ENCODE peak calls at places on chromosomes 11 and 22, in nine cellular contexts. Z, W, U, Q, E, A, O, F and S are unnamed samples.

GRCh38 chr22:35258144-35258988 is 1.1 kb downstream of the HMGXB4 start:
- DNase-seq in U (no peak), W (no peak), F (peak), A (no peak), E (no peak), Z (no peak), O (peak), Q (no peak), S (no peak)

GRCh38 chr22:46908641-46909107 is 146.2 kb downstream of the TBC1D22A start:
- DNase-seq in O (no peak), E (no peak), F (no peak), U (no peak), Z (no peak), W (no peak), A (no peak), Q (no peak), S (no peak)

GRCh38 chr11:111414267-111414931 is 35.3 kb upstream of the POU2AF1 start:
- DNase-seq in O (no peak), E (no peak), F (no peak), A (no peak), Q (no peak), Z (no peak), W (no peak), U (no peak), S (no peak)

GRCh38 chr11:84722583-84723108 is 904.5 kb downstream of the DLG2 start:
- DNase-seq in F (no peak), O (no peak), A (no peak), E (no peak), Z (no peak), U (no peak), W (no peak), Q (no peak), S (no peak)

GRCh38 chr11:58446294-58446693 is 4.3 kb upstream of the OR5B12 start:
- DNase-seq in E (no peak), A (no peak), O (no peak), Q (no peak), U (no peak), F (no peak), W (no peak), Z (no peak), S (no peak)

GRCh38 chr11:92765965-92766371 is 203.5 kb upstream of the MTNR1B start:
- DNase-seq in Q (no peak), F (peak), U (no peak), E (peak), Z (no peak), W (peak), A (peak), O (peak), S (no peak)

GRCh38 chr11:65538232-65538914 is 13.5 kb downstream of the SCYL1 start:
- DNase-seq in U (no peak), F (no peak), A (peak), W (no peak), E (no peak), Z (no peak), O (no peak), Q (no peak), S (no peak)

GRCh38 chr11:48101958-48102357 is 114.7 kb upstream of the OR4B1 start:
- DNase-seq in O (no peak), W (no peak), Z (no peak), E (no peak), A (peak), F (no peak), Q (no peak), U (no peak), S (no peak)

GRCh38 chr11:58575377-58576020 is at the start of gene LPXN:
- DNase-seq in W (no peak), U (peak), A (no peak), Q (no peak), Z (peak), F (no peak), E (no peak), O (peak), S (no peak)

GRCh38 chr22:37211853-37212173 is 464 bp downstream of the SSTR3 start:
- DNase-seq in O (no peak), A (no peak), U (no peak), W (no peak), Z (no peak), Q (no peak), E (peak), F (no peak), S (no peak)

GRCh38 chr11:45606514-45607024 is 58.9 kb downstream of the CHST1 start:
- DNase-seq in U (no peak), A (no peak), Q (peak), O (no peak), W (no peak), E (no peak), Z (no peak), F (no peak), S (no peak)

GRCh38 chr22:20080445-20080775 is 369 bp downstream of the DGCR8 start:
- DNase-seq in U (peak), O (peak), Q (no peak), A (peak), F (peak), W (peak), Z (peak), E (peak), S (peak)

GRCh38 chr11:33735426-33736147 is 636 bp downstream of the CD59 start:
- DNase-seq in O (peak), Q (no peak), Z (peak), A (peak), U (peak), W (peak), F (no peak), E (peak), S (peak)

GRCh38 chr11:44893250-44894216 is 57.1 kb downstream of the TP53I11 start:
- DNase-seq in F (no peak), O (no peak), U (no peak), W (peak), E (no peak), A (no peak), Z (no peak), Q (no peak), S (no peak)

GRCh38 chr11:57407010-57407409 is 16.6 kb upstream of the PRG2 start:
- DNase-seq in F (no peak), E (no peak), W (no peak), Q (no peak), Z (no peak), A (no peak), U (no peak), O (no peak), S (no peak)

GRCh38 chr11:130325691-130326090 is 11.0 kb upstream of the ZBTB44 start:
- DNase-seq in A (no peak), E (no peak), U (no peak), O (no peak), W (no peak), Q (no peak), F (no peak), Z (no peak), S (no peak)

GRCh38 chr11:104352036-104352435 is 188.1 kb upstream of the PDGFD start:
- DNase-seq in W (no peak), Q (no peak), A (no peak), Z (no peak), E (no peak), U (no peak), O (no peak), F (no peak), S (no peak)

DNA sequence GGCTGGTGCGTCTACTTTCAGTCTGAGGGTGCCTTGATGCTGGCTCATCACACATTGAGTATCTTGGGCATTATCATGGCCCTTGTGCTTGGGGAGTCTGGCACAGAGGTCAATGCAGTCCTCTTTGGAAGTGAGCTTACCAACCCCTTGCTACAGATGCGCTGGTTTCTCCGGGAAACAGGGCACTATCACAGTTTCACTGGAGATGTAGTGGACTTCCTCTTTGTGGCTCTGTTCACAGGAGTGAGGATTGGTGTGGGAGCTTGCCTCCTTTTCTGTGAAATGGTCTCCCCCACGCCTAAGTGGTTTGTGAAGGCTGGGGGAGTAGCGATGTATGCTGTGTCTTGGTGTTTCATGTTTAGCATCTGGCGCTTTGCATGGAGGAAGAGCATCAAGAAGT is 4.9 kb downstream of the TLCD5 start:
- DNase-seq in U (no peak), Z (no peak), E (no peak), A (no peak), F (no peak), Q (no peak), W (no peak), O (no peak), S (no peak)
- H3K27ac ChIP-seq in U (no peak), Z (no peak), E (no peak), A (no peak), F (no peak), Q (no peak), W (no peak), O (no peak), S (no peak)

DNA sequence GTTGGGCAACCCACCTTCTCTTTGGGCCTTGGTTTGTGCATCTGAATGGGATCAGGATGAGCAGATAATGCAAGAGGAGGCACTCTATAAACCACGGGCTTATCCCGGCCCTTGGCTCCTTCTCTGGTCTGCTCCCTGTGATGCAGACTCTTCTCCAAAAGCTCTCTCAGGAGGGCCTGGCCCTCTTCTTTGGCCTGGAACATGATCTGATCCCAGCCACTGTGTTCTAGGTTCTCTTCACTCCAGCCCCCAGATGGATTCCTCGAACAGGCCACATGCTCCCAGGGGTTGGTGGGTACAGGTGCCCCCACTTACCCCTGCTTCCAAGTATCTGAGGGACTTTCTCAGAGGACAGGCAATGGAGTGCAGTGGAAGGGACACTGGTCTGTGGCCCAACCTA is 8.7 kb upstream of the UCP3 start:
- DNase-seq in Q (no peak), Z (no peak), W (no peak), F (no peak), E (no peak), A (no peak), O (no peak), U (no peak), S (no peak)
- H3K4me3 ChIP-seq in Q (no peak), Z (no peak), W (no peak), F (no peak), E (no peak), A (no peak), O (no peak), U (no peak), S (no peak)

GRCh38 chr11:105613183-105613582 is 3.3 kb downstream of the GRIA4 start:
- DNase-seq in Q (no peak), E (no peak), O (no peak), F (no peak), W (no peak), Z (no peak), U (no peak), A (no peak), S (no peak)

GRCh38 chr11:105612766-105613165 is 2.9 kb downstream of the GRIA4 start:
- DNase-seq in U (no peak), Z (no peak), W (no peak), E (no peak), O (no peak), F (no peak), A (no peak), Q (no peak), S (no peak)

GRCh38 chr11:105611414-105611813 is 1.5 kb downstream of the GRIA4 start:
- DNase-seq in Z (no peak), U (no peak), E (no peak), Q (no peak), A (no peak), W (no peak), F (peak), O (no peak), S (no peak)

GRCh38 chr11:105610796-105611361 is 1.0 kb downstream of the GRIA4 start:
- DNase-seq in W (no peak), Q (no peak), F (no peak), A (no peak), U (no peak), E (no peak), O (no peak), Z (no peak), S (no peak)

DNA sequence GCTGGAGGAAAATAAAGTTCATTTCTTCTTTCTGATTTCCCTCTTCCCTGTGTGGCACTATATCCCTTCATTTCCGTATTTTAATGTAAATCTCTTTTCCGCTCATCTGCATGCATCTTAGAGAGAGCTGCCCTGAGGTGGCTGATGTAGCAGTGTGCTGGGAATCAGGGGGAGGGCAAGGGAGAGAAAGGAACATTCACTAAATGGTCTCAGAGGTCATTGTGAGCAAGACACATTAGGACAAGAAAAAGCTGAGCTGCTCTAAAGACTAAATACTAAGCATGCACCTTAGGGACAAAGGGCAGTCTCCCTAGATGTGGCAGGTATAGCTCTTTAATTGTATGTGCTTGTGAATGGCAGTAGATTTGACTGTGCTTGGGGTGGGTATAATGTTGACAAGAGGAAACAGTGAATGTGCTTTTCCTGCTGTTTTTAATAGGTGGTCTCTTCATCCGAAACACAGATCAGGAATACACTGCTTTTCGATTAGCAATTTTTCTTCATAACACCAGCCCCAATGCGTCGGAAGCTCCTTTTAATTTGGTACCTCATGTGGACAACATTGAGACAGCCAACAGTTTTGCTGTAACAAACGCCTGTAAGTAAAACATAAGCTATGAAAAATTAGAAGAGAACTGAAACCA is 2.1 kb downstream of the GRIA4 start:
- DNase-seq in U (no peak), E (no peak), Q (no peak), O (no peak), A (no peak), Z (no peak), F (no peak), W (no peak), S (no peak)
- H3K27ac ChIP-seq in U (no peak), E (no peak), Q (peak), O (no peak), A (no peak), Z (no peak), F (no peak), W (no peak), S (no peak)

GRCh38 chr11:120391297-120391696 is 55.1 kb downstream of the ARHGEF12 start:
- DNase-seq in O (peak), Q (no peak), F (no peak), E (no peak), Z (no peak), U (no peak), W (no peak), A (no peak), S (no peak)

GRCh38 chr11:120390585-120390922 is 54.3 kb downstream of the ARHGEF12 start:
- DNase-seq in A (no peak), F (no peak), W (no peak), Z (no peak), E (no peak), O (no peak), U (no peak), Q (no peak), S (no peak)

GRCh38 chr11:120388261-120388660 is 52.0 kb downstream of the ARHGEF12 start:
- DNase-seq in E (no peak), W (no peak), O (no peak), Q (no peak), Z (no peak), U (no peak), F (no peak), A (no peak), S (no peak)

GRCh38 chr11:120391854-120392253 is 55.6 kb downstream of the ARHGEF12 start:
- DNase-seq in A (no peak), E (no peak), W (no peak), Q (no peak), Z (no peak), U (no peak), O (no peak), F (no peak), S (no peak)

DNA sequence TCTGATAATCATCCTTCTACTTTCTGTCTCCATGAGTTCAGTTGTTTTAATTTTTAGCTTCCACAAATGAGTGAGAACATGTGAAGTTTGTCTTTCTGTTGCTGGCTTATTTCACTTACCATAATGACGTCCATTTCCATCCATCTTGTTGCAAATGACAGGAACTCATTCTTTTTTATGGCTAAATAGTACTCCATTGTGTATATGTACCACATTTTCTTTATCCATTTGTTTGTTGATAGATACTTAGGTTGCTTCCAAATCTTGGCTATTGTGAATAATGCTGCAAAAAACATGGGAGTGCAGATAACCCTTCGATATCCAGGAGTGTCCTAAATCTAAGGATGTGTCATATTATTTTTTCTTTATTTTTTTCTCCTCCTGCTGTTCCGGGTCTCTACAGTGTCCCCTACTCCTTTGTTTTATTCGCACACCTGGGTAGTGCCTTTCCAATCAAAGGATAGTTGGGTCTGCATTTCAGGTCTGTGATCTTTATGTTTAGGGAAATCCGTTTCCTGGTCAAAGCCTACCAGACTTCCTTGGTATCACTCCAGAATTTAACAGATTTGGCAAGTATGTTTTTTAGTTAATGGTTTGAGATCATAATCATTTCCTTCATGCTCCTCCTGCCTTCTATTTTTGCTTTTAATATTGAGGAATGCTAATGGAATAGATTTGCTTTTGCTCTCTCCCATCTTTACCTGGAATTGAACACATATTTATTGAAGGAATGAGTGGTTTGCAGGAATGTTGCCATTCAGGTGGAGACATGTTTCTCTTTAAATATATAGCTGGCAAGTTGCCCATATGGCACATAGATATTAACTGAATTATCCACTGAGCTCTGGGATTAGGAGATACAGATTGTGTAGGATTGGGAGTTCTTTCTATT is 53.7 kb downstream of the ARHGEF12 start:
- DNase-seq in W (no peak), O (no peak), E (no peak), A (no peak), F (no peak), U (no peak), Z (no peak), Q (no peak), S (no peak)
- H3K4me3 ChIP-seq in W (no peak), O (no peak), E (no peak), A (no peak), F (no peak), U (no peak), Z (no peak), Q (no peak), S (no peak)

GRCh38 chr11:60890696-60891095 is 15.7 kb downstream of the PRPF19 start:
- DNase-seq in W (no peak), U (no peak), F (no peak), Z (no peak), Q (no peak), O (no peak), A (no peak), E (no peak), S (no peak)
- H3K27ac ChIP-seq in W (no peak), U (no peak), F (no peak), Z (no peak), Q (no peak), O (no peak), A (no peak), E (no peak), S (no peak)